ENCODE peak calls at places on chromosomes 12 and 14, in eight cellular contexts. J is brain microvascular endothelial cell, Y is tibial nerve, D is dorsolateral prefrontal cortex, N is right lobe of liver, F is RWPE2, W is upper lobe of right lung, L is A549. Q is an unnamed sample.

GRCh38 chr12:119695034-119695433 is 27.1 kb downstream of the PRKAB1 start:
- DNase-seq in Y (no peak), F (no peak), D (no peak), J (peak; percentile 5), W (no peak), N (no peak), L (peak; percentile 21), Q (no peak)

GRCh38 chr12:131832393-131833231 is 4.4 kb downstream of the MMP17 start:
- DNase-seq in W (no peak), J (no peak), F (peak; percentile 58), L (peak; percentile 84), Y (peak; percentile 38), D (peak; percentile 61), N (peak; percentile 66), Q (no peak)

GRCh38 chr12:13288501-13288900 is 92.0 kb downstream of the EMP1 start:
- DNase-seq in F (no peak), N (no peak), Y (no peak), L (no peak), W (no peak), J (no peak), D (no peak), Q (no peak)

GRCh38 chr14:64879635-64880381 is at the start of gene SPTB:
- DNase-seq in F (no peak), Y (no peak), D (peak; percentile 27), L (peak; percentile 30), J (no peak), N (peak; percentile 64), W (peak; percentile 73), Q (no peak)

GRCh38 chr12:52847335-52848102 is 1.3 kb downstream of the KRT78 start:
- DNase-seq in J (no peak), F (no peak), N (no peak), L (no peak), W (no peak), D (no peak), Y (no peak), Q (no peak)

GRCh38 chr14:65728604-65729003 is 316.1 kb downstream of the FUT8 start:
- DNase-seq in Y (no peak), W (no peak), J (no peak), L (no peak), D (no peak), F (no peak), N (no peak), Q (no peak)

GRCh38 chr14:52706286-52706685 is 714 bp upstream of the PSMC6 start:
- DNase-seq in J (no peak), D (no peak), Y (no peak), L (no peak), N (no peak), F (no peak), W (no peak), Q (no peak)

GRCh38 chr14:105384041-105384557 is 14.2 kb upstream of the TEX22 start:
- DNase-seq in N (no peak), L (no peak), J (no peak), W (no peak), Y (no peak), F (peak; percentile 71), D (no peak), Q (no peak)

GRCh38 chr12:75721231-75721641 is 209.8 kb upstream of the KRR1 start:
- DNase-seq in W (no peak), Y (no peak), J (no peak), D (no peak), F (no peak), N (no peak), L (no peak), Q (no peak)

GRCh38 chr12:49983892-49984291 is 11.1 kb downstream of the AQP6 start:
- DNase-seq in W (no peak), D (no peak), F (no peak), J (peak; percentile 82), L (no peak), Y (no peak), N (no peak), Q (peak; percentile 73)

GRCh38 chr14:45222485-45223262 is 30.3 kb downstream of the MIS18BP1 start:
- DNase-seq in W (no peak), N (no peak), J (no peak), F (no peak), Y (no peak), L (no peak), D (no peak), Q (no peak)

GRCh38 chr12:98352218-98352811 is 163.1 kb upstream of the TMPO start:
- DNase-seq in F (no peak), W (no peak), N (no peak), J (peak; percentile 91), Y (no peak), D (no peak), L (peak; percentile 75), Q (peak; percentile 69)

GRCh38 chr14:34111933-34112332 is 161.1 kb upstream of the EGLN3 start:
- DNase-seq in D (no peak), W (no peak), F (no peak), J (no peak), N (no peak), L (no peak), Y (no peak), Q (no peak)

GRCh38 chr14:34113991-34114390 is 163.1 kb upstream of the EGLN3 start:
- DNase-seq in N (no peak), L (no peak), Y (no peak), J (no peak), F (no peak), D (no peak), W (no peak), Q (no peak)

GRCh38 chr14:34113051-34113511 is 162.2 kb upstream of the EGLN3 start:
- DNase-seq in N (no peak), J (peak; percentile 9), W (no peak), L (peak; percentile 15), Y (no peak), D (no peak), F (peak; percentile 86), Q (peak; percentile 71)

GRCh38 chr14:34110531-34110930 is 159.7 kb upstream of the EGLN3 start:
- DNase-seq in L (no peak), D (no peak), Y (no peak), N (no peak), W (no peak), F (no peak), J (no peak), Q (no peak)

DNA sequence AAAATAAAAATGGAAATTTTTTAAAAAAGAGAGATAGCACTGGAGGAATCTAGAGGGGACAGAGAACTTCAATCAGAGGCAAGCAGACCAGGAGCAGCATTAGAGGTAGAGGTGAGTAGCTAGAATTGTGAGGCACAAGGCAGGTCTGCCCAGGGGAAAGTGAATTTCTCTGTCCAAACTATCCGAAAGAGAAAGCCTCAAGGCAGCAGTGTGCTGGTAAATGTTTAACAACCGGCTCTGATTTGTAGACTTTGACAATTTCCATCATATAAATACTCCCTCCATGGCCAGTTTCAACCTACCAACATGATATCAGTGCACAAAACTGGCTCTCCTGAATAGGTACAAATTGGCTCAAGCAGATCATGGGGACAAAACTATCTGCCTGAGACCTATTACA is 160.6 kb upstream of the EGLN3 start:
- DNase-seq in D (no peak), J (no peak), N (no peak), F (no peak), Y (no peak), L (no peak), W (no peak), Q (no peak)
- TF ChIP-seq CTCF in D (no peak), J (no peak), N (no peak), F (no peak), Y (no peak), L (no peak), W (no peak), Q (no peak)

GRCh38 chr12:14418526-14418925 is 53.0 kb downstream of the ATF7IP start:
- DNase-seq in W (no peak), L (no peak), J (no peak), N (no peak), F (no peak), Y (no peak), D (no peak), Q (no peak)

GRCh38 chr12:14416658-14417057 is 51.2 kb downstream of the ATF7IP start:
- DNase-seq in W (no peak), F (no peak), J (peak; percentile 89), L (no peak), N (no peak), Y (no peak), D (no peak), Q (peak; percentile 81)

GRCh38 chr12:14422516-14423230 is 57.2 kb downstream of the ATF7IP start:
- DNase-seq in F (no peak), Y (no peak), D (no peak), J (no peak), N (no peak), L (no peak), W (no peak), Q (no peak)

DNA sequence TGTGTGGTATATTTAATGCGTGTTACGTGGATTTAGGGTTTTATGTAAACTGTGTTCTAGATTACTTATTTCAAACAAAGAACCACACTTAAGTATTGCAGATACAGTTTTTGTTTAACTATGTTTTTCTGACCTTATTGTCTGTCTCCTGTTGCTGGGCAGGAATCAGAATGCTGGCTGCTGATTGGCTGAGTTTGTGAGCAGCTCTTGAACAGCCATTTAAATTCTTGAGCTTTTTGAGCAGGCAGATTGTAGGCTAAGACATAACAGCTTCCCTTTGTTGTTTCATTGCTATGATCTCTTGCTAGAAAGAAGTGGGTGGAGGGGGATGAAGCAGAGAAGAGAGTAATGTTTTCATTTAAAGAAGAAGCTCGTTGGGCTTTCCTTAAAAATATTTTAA is 52.2 kb downstream of the ATF7IP start:
- DNase-seq in N (no peak), F (no peak), J (peak; percentile 96), W (no peak), D (peak; percentile 58), Y (peak; percentile 24), L (no peak), Q (peak; percentile 83)
- H3K4me3 ChIP-seq in N (no peak overlapping the region), F (no peak overlapping the region), J (no peak overlapping the region), W (no peak overlapping the region), D (peak overlapping the region; percentile 23), Y (no peak overlapping the region), L (no peak overlapping the region), Q (no peak overlapping the region)

GRCh38 chr12:132921685-132922084 is 34.3 kb upstream of the CHFR start:
- DNase-seq in N (no peak), D (no peak), F (no peak), W (no peak), J (no peak), L (no peak), Y (no peak), Q (no peak)
- TF ChIP-seq CTCF in N (no peak), D (no peak), F (no peak), W (no peak), J (peak; percentile 31), L (no peak), Y (no peak), Q (peak; percentile 18)

GRCh38 chr12:57549909-57550627 is at the start of gene KIF5A:
- DNase-seq in F (no peak), J (no peak), N (no peak), W (peak; percentile 68), L (peak; percentile 69), D (peak; percentile 48), Y (no peak), Q (no peak)

GRCh38 chr12:57551637-57552305 is 1.9 kb downstream of the KIF5A start:
- DNase-seq in J (no peak), L (no peak), W (peak; percentile 12), N (no peak), Y (no peak), F (no peak), D (no peak), Q (no peak)

GRCh38 chr12:57549203-57549908 is 488 bp upstream of the KIF5A start:
- DNase-seq in N (no peak), L (no peak), W (no peak), D (no peak), J (no peak), F (no peak), Y (no peak), Q (no peak)

GRCh38 chr12:57552306-57552651 is 2.4 kb downstream of the KIF5A start:
- DNase-seq in F (no peak), W (no peak), J (no peak), Y (no peak), N (no peak), D (no peak), L (no peak), Q (no peak)

GRCh38 chr12:57550628-57551549 is 1.0 kb downstream of the KIF5A start:
- DNase-seq in F (no peak), N (no peak), Y (no peak), D (no peak), L (no peak), W (peak; percentile 3), J (no peak), Q (no peak)
- H3K4me3 ChIP-seq in F (no peak overlapping the region), N (no peak overlapping the region), Y (peak overlapping the region; percentile 50), D (peak overlapping the region; percentile 79), L (no peak overlapping the region), W (no peak overlapping the region), J (peak overlapping the region; percentile 59), Q (no peak overlapping the region)